ENCODE peak calls at places on chromosomes 3 and 15, in five cellular contexts. A, O, R, N and U are unnamed samples.

GRCh38 chr15:67755936-67756335 is 69.4 kb upstream of the SKOR1 start:
- DNase-seq in A (no peak), O (no peak), R (no peak), N (no peak), U (no peak)

GRCh38 chr3:13432093-13432492 is 12.0 kb upstream of the NUP210 start:
- DNase-seq in A (no peak), O (no peak), R (no peak), N (no peak), U (no peak)

GRCh38 chr15:43985976-43986375 is 159.2 kb downstream of the WDR76 start:
- DNase-seq in A (no peak), O (no peak), R (no peak), N (peak), U (no peak)

GRCh38 chr3:158560979-158561378 is 10.0 kb upstream of the MLF1 start:
- DNase-seq in A (no peak), O (no peak), R (no peak), N (no peak), U (no peak)

GRCh38 chr3:195154111-195154791 is 116.7 kb downstream of the XXYLT1 start:
- DNase-seq in A (no peak), O (no peak), R (no peak), N (no peak), U (no peak)

GRCh38 chr3:37833790-37834189 is 27.9 kb upstream of the CTDSPL start:
- DNase-seq in A (peak), O (no peak), R (no peak), N (no peak), U (no peak)

GRCh38 chr3:193053031-193053430 is 135.4 kb upstream of the MB21D2 start:
- DNase-seq in A (no peak), O (no peak), R (no peak), N (no peak), U (no peak)

GRCh38 chr3:190322604-190323240 is 476 bp upstream of the CLDN1 start:
- DNase-seq in A (no peak), O (no peak), R (no peak), N (no peak), U (no peak)

GRCh38 chr3:81022339-81022738 is 739.1 kb downstream of the GBE1 start:
- DNase-seq in A (no peak), O (no peak), R (no peak), N (no peak), U (no peak)